ENCODE peak calls at places on chromosomes 12 and 14, in nine cellular contexts. G, N, J, Y, X, T, E, Z and C are unnamed samples.

GRCh38 chr12:117109943-117110342 is 10.7 kb upstream of the TESC start:
- DNase-seq in X (no peak), E (no peak), G (no peak), J (no peak), N (no peak), Z (no peak), T (no peak), Y (no peak), C (no peak)

GRCh38 chr12:99957866-99958466 is 26.8 kb downstream of the ANKS1B start:
- DNase-seq in N (no peak), Z (no peak), J (no peak), G (no peak), Y (no peak), X (no peak), T (no peak), E (no peak), C (no peak)

GRCh38 chr12:114274131-114274530 is 131.8 kb downstream of the TBX5 start:
- DNase-seq in T (no peak), E (no peak), Y (no peak), X (no peak), Z (no peak), J (no peak), N (no peak), G (no peak), C (no peak)

GRCh38 chr12:31859232-31859977 is 99.8 kb upstream of the RESF1 start:
- DNase-seq in G (no peak), E (peak; percentile 8), N (no peak), T (no peak), J (no peak), Y (no peak), X (no peak), Z (no peak), C (no peak)

GRCh38 chr14:51547260-51547659 is 104.5 kb upstream of the FRMD6 start:
- DNase-seq in T (peak; percentile 68), E (peak; percentile 22), Z (peak; percentile 83), J (peak; percentile 100), Y (peak; percentile 38), G (peak; percentile 46), N (no peak), X (peak; percentile 55), C (no peak)

GRCh38 chr12:185197-185955 is 28.6 kb downstream of the SLC6A12 start:
- DNase-seq in T (no peak), J (no peak), G (no peak), Y (no peak), N (no peak), Z (no peak), X (no peak), E (no peak), C (no peak)

GRCh38 chr12:108833757-108834472 is 23.5 kb downstream of the SSH1 start:
- DNase-seq in Z (peak; percentile 90), Y (peak; percentile 86), N (no peak), X (peak; percentile 45), J (peak; percentile 83), E (peak; percentile 39), G (no peak), T (no peak), C (no peak)

GRCh38 chr14:83561261-83561660 is 1968.7 kb upstream of the FLRT2 start:
- DNase-seq in J (no peak), G (no peak), T (no peak), E (no peak), X (no peak), N (no peak), Z (no peak), Y (no peak), C (no peak)

GRCh38 chr12:112303004-112303403 is 79.2 kb downstream of the HECTD4 start:
- DNase-seq in E (no peak), Y (no peak), J (peak; percentile 95), X (no peak), Z (no peak), T (no peak), N (no peak), G (no peak), C (peak; percentile 65)

GRCh38 chr12:3133410-3133793 is 56.2 kb downstream of the TSPAN9 start:
- DNase-seq in T (no peak), Y (peak; percentile 24), G (no peak), Z (no peak), E (no peak), N (no peak), J (peak; percentile 30), X (no peak), C (no peak)

GRCh38 chr12:21301-22189 is 45.0 kb upstream of the IQSEC3 start:
- DNase-seq in J (no peak), G (no peak), T (no peak), N (no peak), E (no peak), Y (no peak), Z (no peak), X (no peak), C (no peak)

GRCh38 chr14:36515105-36515593 is 4.9 kb downstream of the NKX2-1 start:
- DNase-seq in T (no peak), N (no peak), Y (no peak), G (no peak), J (no peak), X (no peak), Z (no peak), E (no peak), C (no peak)

GRCh38 chr14:52885230-52885629 is 65.6 kb downstream of the FERMT2 start:
- DNase-seq in E (no peak), Z (no peak), N (no peak), G (no peak), Y (no peak), X (no peak), J (peak; percentile 54), T (no peak), C (no peak)

GRCh38 chr12:51823875-51824565 is 24.5 kb downstream of the FIGNL2 start:
- DNase-seq in J (peak; percentile 73), T (peak; percentile 59), G (no peak), X (peak; percentile 30), N (no peak), E (peak; percentile 34), Z (no peak), Y (no peak), C (peak; percentile 27)

DNA sequence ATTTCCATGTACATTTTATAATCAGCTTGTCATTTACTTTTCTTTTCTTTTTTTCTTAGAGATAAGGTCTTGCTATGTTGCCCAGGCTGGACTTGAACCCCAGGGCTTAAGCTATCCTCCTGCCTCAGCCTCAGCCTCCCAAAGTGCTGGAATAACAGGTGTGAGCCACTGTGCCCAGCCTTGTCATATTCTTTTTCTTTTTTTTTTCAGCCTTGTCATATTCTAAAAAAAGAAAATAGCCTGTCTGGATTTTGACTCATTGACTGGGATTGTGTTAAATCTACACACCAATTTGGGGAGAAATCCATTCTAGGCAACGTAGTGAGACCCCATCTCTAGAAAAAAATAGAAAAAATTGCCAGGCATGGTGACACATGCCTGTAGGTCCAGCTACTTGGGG is 24.2 kb downstream of the ATP5MC2 start:
- DNase-seq in N (no peak), J (no peak), G (no peak), E (no peak), Y (no peak), X (no peak), T (no peak), Z (no peak), C (no peak)
- TF ChIP-seq POLR2A in N (no peak), J (no peak), G (no peak), E (no peak), Y (no peak), X (no peak), T (no peak), Z (no peak), C (no peak)

GRCh38 chr12:120437735-120438494 is at the start of gene COX6A1:
- DNase-seq in G (peak; percentile 93), T (peak; percentile 99), E (peak; percentile 98), Y (peak; percentile 98), N (peak; percentile 79), Z (peak; percentile 98), X (peak; percentile 98), J (peak; percentile 97), C (peak; percentile 98)
- TF ChIP-seq POLR2A in G (peak; percentile 25), T (peak; percentile 92), E (peak; percentile 89), Y (peak; percentile 47), N (peak; percentile 40), Z (peak; percentile 41), X (no peak), J (peak; percentile 57), C (peak; percentile 86)

GRCh38 chr14:104749958-104750529 is 2.9 kb upstream of the SIVA1 start:
- DNase-seq in J (peak; percentile 48), N (no peak), G (no peak), T (no peak), Z (no peak), Y (peak; percentile 20), X (no peak), E (no peak), C (no peak)

GRCh38 chr14:104750658-104751057 is 2.3 kb upstream of the SIVA1 start:
- DNase-seq in Z (no peak), E (no peak), N (no peak), T (no peak), X (no peak), Y (peak; percentile 18), G (no peak), J (no peak), C (peak; percentile 60)

GRCh38 chr14:104746951-104747481 is 5.9 kb upstream of the SIVA1 start:
- DNase-seq in E (peak; percentile 58), G (no peak), J (peak; percentile 55), Z (peak; percentile 90), N (no peak), T (no peak), Y (peak; percentile 26), X (no peak), C (no peak)

GRCh38 chr14:104747876-104748275 is 5.1 kb upstream of the SIVA1 start:
- DNase-seq in E (no peak), J (no peak), Z (no peak), T (no peak), Y (no peak), G (no peak), N (no peak), X (no peak), C (no peak)

GRCh38 chr14:104749111-104749649 is 3.8 kb upstream of the SIVA1 start:
- DNase-seq in Y (peak; percentile 30), Z (peak; percentile 85), X (no peak), T (no peak), G (no peak), J (peak; percentile 58), E (peak; percentile 68), N (peak; percentile 52), C (no peak)
- TF ChIP-seq POLR2A in Y (no peak), Z (no peak), X (no peak), T (no peak), G (no peak), J (no peak), E (no peak), N (no peak), C (no peak)

DNA sequence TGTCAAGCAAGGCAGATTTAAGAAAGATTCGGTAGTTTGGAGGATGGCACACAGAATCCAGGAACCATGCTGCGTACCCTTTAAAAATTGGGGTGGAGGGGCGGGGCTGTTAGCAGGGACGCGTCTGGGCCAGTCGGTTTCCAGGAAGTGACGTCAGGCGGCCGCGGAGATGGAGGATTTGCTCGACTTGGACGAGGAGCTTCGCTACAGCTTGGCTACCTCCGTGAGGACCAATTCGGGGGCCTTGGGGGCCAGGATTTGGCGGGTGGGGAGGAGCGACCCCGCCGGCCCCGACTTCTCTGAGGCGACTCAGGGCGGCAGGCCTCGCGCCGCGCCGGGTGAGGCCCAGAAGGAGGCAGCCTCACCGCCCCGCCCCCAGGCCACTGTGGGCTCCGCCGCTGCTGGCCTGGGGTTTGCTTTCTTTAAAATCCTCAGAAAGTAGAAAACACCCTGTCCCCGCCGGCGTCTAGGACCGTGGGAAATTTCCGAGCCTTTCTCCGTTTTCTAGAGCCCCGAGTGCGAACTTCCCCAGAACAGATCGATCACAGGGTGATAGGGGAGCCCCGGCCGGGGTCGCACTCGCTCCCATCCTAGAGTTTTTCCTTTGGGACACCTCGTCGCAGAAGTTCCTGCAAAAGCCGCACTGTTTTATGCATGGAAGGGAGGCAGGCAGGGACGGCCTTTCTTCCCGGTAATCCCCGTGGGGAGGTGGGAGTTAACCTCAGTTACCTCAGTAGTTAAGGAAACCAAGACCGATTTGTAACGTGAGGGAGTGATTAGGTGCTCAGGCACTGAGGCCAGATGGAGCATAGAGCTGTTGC is at the start of gene IFT43:
- DNase-seq in N (peak; percentile 90), X (peak; percentile 95), E (peak; percentile 94), T (peak; percentile 60), G (peak; percentile 95), Z (peak; percentile 96), Y (peak; percentile 94), J (peak; percentile 74), C (peak; percentile 87)
- TF ChIP-seq POLR2A in N (peak; percentile 43), X (no peak), E (peak; percentile 48), T (no peak), G (peak; percentile 67), Z (peak; percentile 66), Y (peak; percentile 30), J (no peak), C (no peak)